ENCODE peak calls at places on chromosomes 13 and 19, in five cellular contexts. Z is stimulated activated CD8-positive, alpha-beta memory T cell treated with anti-CD3 and anti-CD28 coated beads, Interleukin-4, amount 100 ng/mL, for 24 hours; L is heart left ventricle; Y is T-helper 9 cell; G is A549. I is an unnamed sample.

GRCh38 chr13:20160346-20161274 is at the start of gene GJA3:
- DNase-seq in Z (peak; percentile 58), L (peak; percentile 73), Y (peak; percentile 33), G (peak; percentile 13), I (peak; percentile 41)

GRCh38 chr13:35343417-35343816 is 133.1 kb downstream of the MAB21L1 start:
- DNase-seq in Z (no peak), L (no peak), Y (no peak), G (no peak), I (no peak)

GRCh38 chr19:35204799-35205732 is 23.5 kb downstream of the FAM187B start:
- DNase-seq in Z (no peak), L (peak; percentile 41), Y (no peak), G (no peak), I (peak; percentile 32)

GRCh38 chr19:43351998-43352746 is 1.3 kb upstream of the CD177 start:
- DNase-seq in Z (no peak), L (no peak), Y (no peak), G (no peak), I (no peak)

GRCh38 chr13:97658556-97658955 is 224.6 kb downstream of the RAP2A start:
- DNase-seq in Z (no peak), L (no peak), Y (no peak), G (no peak), I (no peak)

GRCh38 chr19:55257461-55258411 is 1.1 kb downstream of the PPP6R1 start:
- DNase-seq in Z (no peak), L (no peak), Y (peak; percentile 13), G (no peak), I (no peak)

GRCh38 chr13:66553391-66553790 is 676.7 kb downstream of the PCDH9 start:
- DNase-seq in Z (no peak), L (no peak), Y (no peak), G (no peak), I (no peak)

GRCh38 chr19:6667114-6667627 is 2.8 kb downstream of the TNFSF14 start:
- DNase-seq in Z (no peak), L (peak; percentile 26), Y (no peak), G (no peak), I (no peak)

GRCh38 chr13:75357576-75358295 is 124.2 kb downstream of the TBC1D4 start:
- DNase-seq in Z (peak; percentile 21), L (peak; percentile 43), Y (peak; percentile 17), G (peak; percentile 47), I (peak; percentile 30)

GRCh38 chr19:14472202-14472961 is 2.8 kb downstream of the PTGER1 start:
- DNase-seq in Z (peak; percentile 82), L (peak; percentile 77), Y (peak; percentile 91), G (peak; percentile 57), I (peak; percentile 96)

GRCh38 chr19:58330458-58330857 is 3.7 kb downstream of the ZSCAN22 start:
- DNase-seq in Z (no peak), L (no peak), Y (no peak), G (peak; percentile 55), I (no peak)

GRCh38 chr19:6736917-6737283 is 480 bp downstream of the GPR108 start:
- DNase-seq in Z (no peak), L (no peak), Y (no peak), G (no peak), I (no peak)

GRCh38 chr13:65959305-65959704 is 1270.8 kb downstream of the PCDH9 start:
- DNase-seq in Z (no peak), L (no peak), Y (no peak), G (no peak), I (no peak)

GRCh38 chr19:13585512-13585911 is 79.2 kb upstream of the CACNA1A start:
- DNase-seq in Z (no peak), L (no peak), Y (no peak), G (no peak), I (no peak)

GRCh38 chr13:34678154-34678553 is 263.9 kb upstream of the NBEA start:
- DNase-seq in Z (no peak), L (no peak), Y (no peak), G (peak; percentile 15), I (no peak)

GRCh38 chr13:99367106-99367616 is 60.0 kb upstream of the GPR183 start:
- DNase-seq in Z (no peak), L (no peak), Y (no peak), G (no peak), I (no peak)

GRCh38 chr13:100513987-100514670 is 74.5 kb downstream of the GGACT start:
- DNase-seq in Z (no peak), L (no peak), Y (no peak), G (no peak), I (no peak)

GRCh38 chr13:22120646-22121045 is 449.8 kb downstream of the FGF9 start:
- DNase-seq in Z (no peak), L (no peak), Y (no peak), G (no peak), I (no peak)

GRCh38 chr13:98565726-98566577 is 11.0 kb downstream of the STK24 start:
- DNase-seq in Z (no peak), L (peak; percentile 57), Y (no peak), G (no peak), I (no peak)

GRCh38 chr13:83943530-83944279 is 61.4 kb upstream of the SLITRK1 start:
- DNase-seq in Z (no peak), L (no peak), Y (no peak), G (no peak), I (no peak)

GRCh38 chr13:96090240-96091101 is 564 bp downstream of the HS6ST3 start:
- DNase-seq in Z (no peak), L (no peak), Y (no peak), G (no peak), I (peak; percentile 48)

GRCh38 chr13:49938274-49938673 is 2.1 kb upstream of the SPRYD7 start:
- DNase-seq in Z (no peak), L (no peak), Y (no peak), G (no peak), I (no peak)

GRCh38 chr13:21338156-21338555 is 120.9 kb downstream of the ZDHHC20 start:
- DNase-seq in Z (no peak), L (no peak), Y (no peak), G (no peak), I (no peak)

GRCh38 chr19:38392707-38393308 is 4.3 kb downstream of the SPRED3 start:
- DNase-seq in Z (no peak), L (no peak), Y (no peak), G (peak; percentile 66), I (no peak)